ENCODE peak calls at places on chromosomes 3 and 15, in seven cellular contexts. Q is cardiac fibroblast, F is uterus, K is upper lobe of right lung, J is IMR-90, O is fibroblast of mammary gland, A is ovary. C is an unnamed sample.

GRCh38 chr15:67125589-67126502 is 60.4 kb downstream of the SMAD3 start:
- DNase-seq in A (peak), J (peak), F (peak), K (no peak), Q (peak), O (peak), C (peak)

GRCh38 chr15:93359037-93359779 is 270.2 kb upstream of the RGMA start:
- DNase-seq in O (no peak), Q (no peak), A (no peak), J (no peak), K (no peak), F (no peak), C (no peak)

GRCh38 chr15:52308446-52309153 is 13.0 kb upstream of the MYO5C start:
- DNase-seq in Q (no peak), A (no peak), K (no peak), J (no peak), O (no peak), F (no peak), C (no peak)

GRCh38 chr3:28916713-28917499 is 364.0 kb upstream of the RBMS3 start:
- DNase-seq in F (peak), O (peak), A (peak), Q (peak), J (peak), K (no peak), C (peak)

GRCh38 chr15:73571346-73571745 is 61.8 kb downstream of the NPTN start:
- DNase-seq in O (no peak), J (no peak), A (no peak), K (no peak), F (no peak), Q (no peak), C (no peak)

GRCh38 chr3:114624676-114625181 is 330.9 kb downstream of the TIGIT start:
- DNase-seq in O (peak), A (peak), F (peak), Q (peak), K (peak), J (peak), C (peak)

GRCh38 chr3:27885641-27886040 is 163.5 kb upstream of the EOMES start:
- DNase-seq in J (no peak), O (no peak), F (no peak), K (no peak), A (no peak), Q (no peak), C (no peak)

GRCh38 chr3:15108082-15108545 is 9.2 kb upstream of the RBSN start:
- DNase-seq in O (peak), K (peak), Q (peak), F (peak), A (peak), J (peak), C (peak)

GRCh38 chr3:13308406-13308805 is 111.7 kb downstream of the NUP210 start:
- DNase-seq in O (peak), A (no peak), J (peak), Q (peak), F (no peak), K (no peak), C (peak)

GRCh38 chr3:193372783-193373182 is 5.8 kb downstream of the ATP13A5 start:
- DNase-seq in Q (no peak), J (no peak), O (no peak), F (no peak), K (no peak), A (no peak), C (no peak)

GRCh38 chr3:50347187-50347813 is 1.8 kb upstream of the ZMYND10 start:
- DNase-seq in F (peak), K (peak), O (peak), A (peak), J (peak), Q (peak), C (peak)

GRCh38 chr3:186621894-186622650 is 9.2 kb downstream of the AHSG start:
- DNase-seq in F (no peak), J (no peak), Q (no peak), K (no peak), O (no peak), A (no peak), C (no peak)

GRCh38 chr3:186624598-186624997 is 11.7 kb downstream of the AHSG start:
- DNase-seq in F (no peak), A (no peak), J (no peak), Q (no peak), K (no peak), O (no peak), C (no peak)

GRCh38 chr3:186620213-186621092 is 7.6 kb downstream of the AHSG start:
- DNase-seq in F (no peak), J (no peak), O (no peak), K (no peak), A (no peak), Q (no peak), C (no peak)

GRCh38 chr3:186625600-186626042 is 12.8 kb downstream of the AHSG start:
- DNase-seq in Q (no peak), O (no peak), J (no peak), A (no peak), K (no peak), F (no peak), C (no peak)

GRCh38 chr3:186622651-186623310 is 9.9 kb downstream of the AHSG start:
- DNase-seq in O (no peak), F (no peak), Q (no peak), J (no peak), K (no peak), A (no peak), C (no peak)
- H3K4me3 ChIP-seq in O (no peak), F (no peak), Q (no peak), J (no peak), K (no peak), A (no peak), C (no peak)

GRCh38 chr3:182621435-182622240 is 171.7 kb upstream of the ATP11B start:
- DNase-seq in A (no peak), Q (no peak), F (no peak), J (no peak), K (no peak), O (no peak), C (no peak)

GRCh38 chr3:182617511-182617910 is 175.8 kb upstream of the ATP11B start:
- DNase-seq in F (no peak), Q (no peak), K (no peak), O (no peak), J (no peak), A (no peak), C (no peak)

GRCh38 chr3:182618981-182619591 is 174.2 kb upstream of the ATP11B start:
- DNase-seq in Q (peak), K (no peak), F (no peak), A (no peak), O (peak), J (peak), C (no peak)

GRCh38 chr3:182620715-182621434 is 172.4 kb upstream of the ATP11B start:
- DNase-seq in J (no peak), F (no peak), K (no peak), Q (no peak), A (no peak), O (no peak), C (no peak)

DNA sequence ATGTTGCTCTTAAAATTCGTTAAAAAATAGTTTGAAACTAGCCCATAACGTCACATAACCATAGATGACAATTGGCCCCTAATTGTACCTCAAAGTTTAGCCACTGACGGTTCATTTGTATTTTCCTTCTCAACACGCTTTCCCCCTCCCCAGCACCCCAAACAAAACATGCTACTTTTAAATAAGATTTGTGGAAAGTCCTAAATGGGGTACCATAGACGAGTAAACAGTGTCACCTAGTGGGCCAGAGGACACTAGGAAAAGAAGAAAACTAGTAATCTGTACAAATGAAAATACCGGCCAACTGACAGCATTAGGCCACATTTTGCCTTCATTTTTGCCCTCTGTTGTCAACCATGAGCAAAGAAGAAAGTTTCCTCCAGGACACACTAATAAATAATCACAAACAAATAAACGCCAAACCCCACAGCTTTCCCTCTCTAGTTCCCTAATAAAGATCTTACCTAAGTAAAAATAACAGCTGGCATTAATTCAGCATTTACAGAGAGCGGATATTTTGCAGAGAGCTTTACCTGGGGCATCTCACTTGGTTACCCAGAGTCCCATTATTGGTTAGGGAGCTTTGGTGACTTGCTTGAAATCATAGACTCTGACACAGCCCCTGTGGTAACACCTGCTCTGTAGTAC is 175.1 kb upstream of the ATP11B start:
- DNase-seq in F (no peak), Q (peak), O (peak), A (no peak), J (no peak), K (no peak), C (no peak)
- TF ChIP-seq CTCF in F (no peak), Q (no peak), O (peak), A (no peak), J (peak), K (peak), C (no peak)

GRCh38 chr3:3109407-3110298 is 521 bp downstream of the IL5RA start:
- DNase-seq in F (no peak), J (no peak), Q (no peak), K (no peak), A (no peak), O (no peak), C (no peak)
- H3K4me3 ChIP-seq in F (no peak), J (no peak), Q (no peak), K (peak), A (no peak), O (no peak), C (no peak)

GRCh38 chr3:46368569-46368968 is 2.2 kb upstream of the CCR5 start:
- DNase-seq in Q (peak), O (peak), A (no peak), F (no peak), K (peak), J (no peak), C (no peak)
- TF ChIP-seq CTCF in Q (no peak), O (peak), A (no peak), F (no peak), K (peak), J (no peak), C (no peak)

GRCh38 chr15:58628206-58629057 is 121.1 kb downstream of the ADAM10 start:
- DNase-seq in F (no peak), Q (peak), K (no peak), J (no peak), O (peak), A (no peak), C (no peak)
- H3K4me3 ChIP-seq in F (peak), Q (no peak), K (peak), J (peak), O (peak), A (peak), C (peak)

DNA sequence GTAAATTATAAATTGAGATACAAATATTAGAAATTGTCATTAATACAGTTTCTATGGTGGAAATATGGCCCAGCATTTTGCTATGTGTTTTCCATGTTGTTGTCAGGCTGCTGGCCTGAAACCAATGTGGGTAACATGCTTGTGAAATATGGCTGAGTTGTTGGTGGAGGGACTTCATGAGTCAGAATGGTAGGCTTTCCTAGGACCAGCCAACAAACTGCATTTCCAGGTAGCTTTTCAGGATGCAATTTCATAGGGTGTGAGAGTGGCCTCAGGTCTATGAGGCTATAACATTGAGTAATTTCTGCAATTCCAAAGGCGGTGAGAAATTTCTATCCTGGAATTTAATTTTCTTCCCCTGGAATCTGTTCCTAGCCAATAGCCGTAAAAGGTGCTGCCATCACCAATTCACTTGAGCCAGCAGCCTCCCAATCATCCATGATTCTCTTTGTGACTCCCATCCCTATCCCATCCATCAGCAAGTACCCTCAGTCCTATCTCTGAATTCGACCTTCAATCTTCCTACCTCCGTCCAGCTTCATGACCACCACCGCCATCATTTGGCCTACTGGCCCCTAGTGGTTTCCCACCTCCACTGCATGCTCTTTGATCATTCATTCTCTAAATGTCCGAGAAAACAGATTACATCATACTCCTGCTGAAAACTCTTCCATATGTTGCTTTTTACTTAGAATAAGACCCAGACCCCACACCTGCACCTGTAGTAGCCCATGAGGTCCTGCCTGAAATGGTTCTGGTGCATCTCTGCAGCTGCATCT is 276.6 kb upstream of the CFAP20DC start:
- DNase-seq in J (no peak), O (no peak), F (no peak), A (no peak), K (no peak), Q (peak), C (no peak)
- TF ChIP-seq CTCF in J (no peak), O (peak), F (no peak), A (no peak), K (peak), Q (peak), C (no peak)

GRCh38 chr15:64807751-64808222 is 17.7 kb downstream of the PIF1 start:
- DNase-seq in O (no peak), F (no peak), Q (no peak), K (no peak), A (no peak), J (no peak), C (no peak)

GRCh38 chr15:64807051-64807749 is 18.2 kb downstream of the PIF1 start:
- DNase-seq in K (no peak), O (no peak), A (no peak), Q (no peak), J (no peak), F (peak), C (no peak)

GRCh38 chr15:64810499-64811326 is 14.7 kb downstream of the PIF1 start:
- DNase-seq in O (no peak), Q (no peak), J (no peak), A (no peak), K (no peak), F (no peak), C (no peak)

GRCh38 chr15:64808785-64809453 is 16.5 kb downstream of the PIF1 start:
- DNase-seq in K (no peak), J (no peak), Q (no peak), A (no peak), F (no peak), O (no peak), C (no peak)

DNA sequence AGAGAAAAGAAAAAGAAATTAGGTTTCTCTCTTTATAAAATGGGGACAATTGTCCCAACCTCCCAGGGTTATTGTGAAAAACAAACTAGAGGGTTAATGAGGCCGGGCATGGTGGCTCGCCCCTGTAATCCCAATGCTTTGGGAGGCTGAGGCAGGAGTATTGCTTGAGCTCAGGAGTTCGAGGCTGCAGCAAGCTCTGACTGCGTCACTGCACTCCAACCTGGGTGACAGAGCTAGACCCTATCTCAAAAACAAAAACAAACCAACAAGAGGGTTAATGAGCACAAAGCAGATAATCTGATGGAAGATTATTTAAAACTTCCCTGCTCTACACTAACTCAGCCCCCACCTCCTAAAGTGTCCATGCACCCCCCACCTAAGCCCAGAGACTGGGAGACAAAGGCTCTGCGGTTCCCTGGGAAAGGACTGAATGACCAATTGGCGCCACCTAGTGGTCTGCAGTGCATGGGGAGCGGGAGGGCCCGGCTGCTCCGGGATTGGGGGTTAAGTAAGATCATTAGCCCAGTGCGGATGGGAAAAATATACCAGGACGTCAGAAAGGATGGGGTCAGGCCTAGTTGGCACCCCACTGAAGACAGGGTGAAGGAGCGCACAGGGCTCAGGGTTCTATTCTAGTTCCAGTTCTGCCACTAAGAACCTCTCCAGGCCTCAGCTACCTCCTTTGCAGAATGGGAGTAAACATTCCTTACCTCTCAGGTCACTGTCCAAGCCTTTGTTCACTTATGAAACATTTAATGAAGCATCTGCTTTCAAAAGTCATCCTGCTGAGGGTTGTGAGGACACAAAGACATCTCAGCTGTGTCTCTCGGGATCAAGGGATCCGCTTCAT is 15.6 kb downstream of the PIF1 start:
- DNase-seq in K (peak), F (peak), O (peak), J (peak), A (peak), Q (peak), C (peak)
- H3K4me3 ChIP-seq in K (no peak), F (no peak), O (no peak), J (no peak), A (no peak), Q (no peak), C (no peak)

DNA sequence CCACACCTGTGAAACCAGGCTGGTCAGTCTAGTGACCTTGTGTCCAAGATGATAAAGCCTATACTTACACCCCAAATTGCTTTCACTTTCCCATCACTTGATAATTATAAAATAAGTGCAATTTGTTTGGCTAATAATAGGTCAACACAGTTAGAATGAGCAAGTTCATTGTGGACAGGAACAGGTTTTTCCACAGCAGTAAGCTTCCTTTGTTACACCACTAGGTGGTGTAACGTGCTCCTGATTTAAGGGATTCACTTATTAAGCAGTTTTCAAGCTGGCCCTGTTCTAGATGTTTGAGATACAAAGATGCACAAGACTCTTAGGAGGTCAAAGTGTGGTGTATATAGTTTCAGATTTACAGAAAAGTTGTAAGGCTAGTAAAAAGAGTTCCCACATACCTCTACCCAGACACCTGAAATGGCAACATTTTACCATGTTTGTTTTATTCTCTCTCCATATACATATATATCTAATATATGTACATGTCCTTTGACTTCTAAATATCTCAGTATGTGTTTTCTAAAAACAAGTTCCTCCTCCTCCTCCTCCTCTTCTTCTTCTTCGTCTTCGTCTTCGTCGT is 6.8 kb upstream of the MFSD1 start:
- DNase-seq in J (peak), F (no peak), K (no peak), A (no peak), O (peak), Q (peak), C (peak)
- TF ChIP-seq CTCF in J (peak), F (no peak), K (peak), A (no peak), O (peak), Q (peak), C (peak)

DNA sequence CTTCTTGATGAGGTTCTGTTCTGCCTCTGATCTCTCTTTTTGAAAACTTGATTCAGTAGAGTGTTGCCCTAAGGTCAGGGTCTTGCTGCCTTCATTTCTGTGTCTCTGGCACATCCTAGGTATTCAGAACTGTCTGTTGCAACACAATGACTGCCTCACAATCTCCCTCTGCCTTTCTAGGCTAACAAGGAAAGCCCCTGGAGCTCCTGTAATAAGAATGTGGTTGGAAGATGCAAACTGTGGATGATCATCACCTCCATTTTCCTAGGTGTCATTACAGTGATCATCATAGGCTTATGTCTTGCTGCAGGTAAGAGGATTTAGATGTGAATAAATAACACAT is 7.0 kb downstream of the C3orf52 start:
- DNase-seq in A (no peak), F (no peak), J (peak), K (no peak), Q (peak), O (peak), C (no peak)
- H3K4me3 ChIP-seq in A (no peak), F (no peak), J (no peak), K (no peak), Q (no peak), O (no peak), C (no peak)

GRCh38 chr3:186722457-186722856 is 5.3 kb downstream of the KNG1 start:
- DNase-seq in A (no peak), O (peak), F (no peak), J (no peak), K (no peak), Q (peak), C (peak)
- TF ChIP-seq CTCF in A (no peak), O (peak), F (no peak), J (no peak), K (no peak), Q (peak), C (peak)

C was measured in foreskin fibroblast.